ENCODE peak calls at places on chromosomes 3 and 15, in seven cellular contexts. One of them, this sample, is unnamed.

GRCh38 chr3:128492353-128493220 is at the start of gene GATA2:
- DNase-seq in uterus: peak
- DNase-seq in Peyer's patch: peak
- DNase-seq in mammary epithelial cell: no peak
- DNase-seq in RWPE2: peak
- DNase-seq in hepatocyte: peak
- DNase-seq in mesenchymal stem cell: no peak
- DNase-seq in this sample: no peak

GRCh38 chr3:82506204-82506603 is 744.8 kb upstream of the GBE1 start:
- DNase-seq in Peyer's patch: no peak
- DNase-seq in mesenchymal stem cell: no peak
- DNase-seq in mammary epithelial cell: no peak
- DNase-seq in uterus: no peak
- DNase-seq in RWPE2: no peak
- DNase-seq in hepatocyte: no peak
- DNase-seq in this sample: no peak

GRCh38 chr3:160691151-160691550 is 14.2 kb downstream of the ARL14 start:
- DNase-seq in mammary epithelial cell: no peak
- DNase-seq in RWPE2: no peak
- DNase-seq in hepatocyte: no peak
- DNase-seq in uterus: no peak
- DNase-seq in Peyer's patch: no peak
- DNase-seq in mesenchymal stem cell: no peak
- DNase-seq in this sample: no peak

GRCh38 chr15:79371581-79371980 is 60.6 kb upstream of the MINAR1 start:
- DNase-seq in hepatocyte: no peak
- DNase-seq in mesenchymal stem cell: no peak
- DNase-seq in mammary epithelial cell: no peak
- DNase-seq in uterus: no peak
- DNase-seq in RWPE2: no peak
- DNase-seq in Peyer's patch: no peak
- DNase-seq in this sample: no peak

GRCh38 chr3:136698361-136698760 is 53.8 kb downstream of the STAG1 start:
- DNase-seq in uterus: no peak
- DNase-seq in mammary epithelial cell: no peak
- DNase-seq in Peyer's patch: no peak
- DNase-seq in RWPE2: no peak
- DNase-seq in hepatocyte: no peak
- DNase-seq in mesenchymal stem cell: no peak
- DNase-seq in this sample: no peak

GRCh38 chr15:66287461-66288055 is 5.8 kb upstream of the DIS3L start:
- DNase-seq in mesenchymal stem cell: peak
- DNase-seq in Peyer's patch: no peak
- DNase-seq in RWPE2: no peak
- DNase-seq in mammary epithelial cell: peak
- DNase-seq in hepatocyte: no peak
- DNase-seq in uterus: no peak
- DNase-seq in this sample: no peak

GRCh38 chr15:51076898-51077564 is 17.7 kb downstream of the TNFAIP8L3 start:
- DNase-seq in uterus: peak
- DNase-seq in mesenchymal stem cell: peak
- DNase-seq in hepatocyte: no peak
- DNase-seq in Peyer's patch: no peak
- DNase-seq in mammary epithelial cell: no peak
- DNase-seq in RWPE2: no peak
- DNase-seq in this sample: peak

GRCh38 chr15:80151576-80151975 is 1.2 kb upstream of the FAH start:
- DNase-seq in uterus: no peak
- DNase-seq in mesenchymal stem cell: no peak
- DNase-seq in RWPE2: no peak
- DNase-seq in Peyer's patch: no peak
- DNase-seq in mammary epithelial cell: no peak
- DNase-seq in hepatocyte: no peak
- DNase-seq in this sample: no peak

GRCh38 chr3:163561151-163561550 is 1517.1 kb downstream of the SI start:
- DNase-seq in uterus: no peak
- DNase-seq in hepatocyte: no peak
- DNase-seq in Peyer's patch: no peak
- DNase-seq in mesenchymal stem cell: no peak
- DNase-seq in mammary epithelial cell: no peak
- DNase-seq in RWPE2: no peak
- DNase-seq in this sample: no peak

GRCh38 chr3:106332884-106333283 is 464.1 kb upstream of the CBLB start:
- DNase-seq in mammary epithelial cell: peak
- DNase-seq in RWPE2: no peak
- DNase-seq in uterus: no peak
- DNase-seq in mesenchymal stem cell: no peak
- DNase-seq in hepatocyte: no peak
- DNase-seq in Peyer's patch: no peak
- DNase-seq in this sample: no peak

GRCh38 chr15:42079401-42079908 is 14.9 kb downstream of the PLA2G4D start:
- DNase-seq in RWPE2: peak
- DNase-seq in mammary epithelial cell: no peak
- DNase-seq in Peyer's patch: no peak
- DNase-seq in uterus: no peak
- DNase-seq in mesenchymal stem cell: no peak
- DNase-seq in hepatocyte: no peak
- DNase-seq in this sample: no peak

GRCh38 chr3:114362815-114363214 is 69.0 kb downstream of the TIGIT start:
- DNase-seq in RWPE2: no peak
- DNase-seq in uterus: no peak
- DNase-seq in Peyer's patch: no peak
- DNase-seq in mammary epithelial cell: peak
- DNase-seq in hepatocyte: peak
- DNase-seq in mesenchymal stem cell: peak
- DNase-seq in this sample: no peak

GRCh38 chr15:98221144-98221543 is 260.6 kb downstream of the ARRDC4 start:
- DNase-seq in mesenchymal stem cell: no peak
- DNase-seq in hepatocyte: no peak
- DNase-seq in uterus: no peak
- DNase-seq in RWPE2: no peak
- DNase-seq in mammary epithelial cell: peak
- DNase-seq in Peyer's patch: no peak
- DNase-seq in this sample: no peak

GRCh38 chr3:104031598-104031997 is 1335.1 kb upstream of the ALCAM start:
- DNase-seq in hepatocyte: no peak
- DNase-seq in uterus: no peak
- DNase-seq in RWPE2: no peak
- DNase-seq in Peyer's patch: no peak
- DNase-seq in mesenchymal stem cell: no peak
- DNase-seq in mammary epithelial cell: no peak
- DNase-seq in this sample: no peak
- H3K4me3 ChIP-seq in hepatocyte: no peak
- H3K4me3 ChIP-seq in uterus: no peak
- H3K4me3 ChIP-seq in RWPE2: no peak
- H3K4me3 ChIP-seq in Peyer's patch: no peak
- H3K4me3 ChIP-seq in mesenchymal stem cell: no peak
- H3K4me3 ChIP-seq in mammary epithelial cell: no peak
- H3K4me3 ChIP-seq in this sample: no peak

GRCh38 chr3:158167737-158168469 is 58.0 kb downstream of the RSRC1 start:
- DNase-seq in RWPE2: no peak
- DNase-seq in mesenchymal stem cell: peak
- DNase-seq in Peyer's patch: no peak
- DNase-seq in hepatocyte: peak
- DNase-seq in mammary epithelial cell: peak
- DNase-seq in uterus: no peak
- DNase-seq in this sample: no peak
- H3K4me3 ChIP-seq in RWPE2: no peak
- H3K4me3 ChIP-seq in mesenchymal stem cell: no peak
- H3K4me3 ChIP-seq in Peyer's patch: no peak
- H3K4me3 ChIP-seq in hepatocyte: no peak
- H3K4me3 ChIP-seq in mammary epithelial cell: no peak
- H3K4me3 ChIP-seq in uterus: no peak
- H3K4me3 ChIP-seq in this sample: no peak

GRCh38 chr3:71751602-71752001 is 2.1 kb upstream of the GPR27 start:
- DNase-seq in mammary epithelial cell: no peak
- DNase-seq in uterus: no peak
- DNase-seq in hepatocyte: no peak
- DNase-seq in RWPE2: no peak
- DNase-seq in mesenchymal stem cell: no peak
- DNase-seq in Peyer's patch: no peak
- DNase-seq in this sample: no peak

GRCh38 chr3:71759401-71759800 is 5.7 kb downstream of the GPR27 start:
- DNase-seq in uterus: no peak
- DNase-seq in mesenchymal stem cell: no peak
- DNase-seq in hepatocyte: no peak
- DNase-seq in RWPE2: no peak
- DNase-seq in mammary epithelial cell: no peak
- DNase-seq in Peyer's patch: no peak
- DNase-seq in this sample: no peak

GRCh38 chr3:71754610-71755253 is 1.1 kb downstream of the GPR27 start:
- DNase-seq in RWPE2: no peak
- DNase-seq in mammary epithelial cell: no peak
- DNase-seq in mesenchymal stem cell: no peak
- DNase-seq in uterus: no peak
- DNase-seq in hepatocyte: no peak
- DNase-seq in Peyer's patch: no peak
- DNase-seq in this sample: no peak

GRCh38 chr3:71752911-71753715 is 542 bp upstream of the GPR27 start:
- DNase-seq in Peyer's patch: no peak
- DNase-seq in uterus: no peak
- DNase-seq in hepatocyte: no peak
- DNase-seq in mammary epithelial cell: no peak
- DNase-seq in mesenchymal stem cell: no peak
- DNase-seq in RWPE2: no peak
- DNase-seq in this sample: no peak

GRCh38 chr3:71753716-71754609 is at the start of gene GPR27:
- DNase-seq in RWPE2: no peak
- DNase-seq in uterus: peak
- DNase-seq in mammary epithelial cell: peak
- DNase-seq in hepatocyte: peak
- DNase-seq in Peyer's patch: no peak
- DNase-seq in mesenchymal stem cell: peak
- DNase-seq in this sample: no peak
- H3K4me3 ChIP-seq in RWPE2: peak
- H3K4me3 ChIP-seq in uterus: peak
- H3K4me3 ChIP-seq in mammary epithelial cell: peak
- H3K4me3 ChIP-seq in hepatocyte: peak
- H3K4me3 ChIP-seq in Peyer's patch: peak
- H3K4me3 ChIP-seq in mesenchymal stem cell: peak
- H3K4me3 ChIP-seq in this sample: no peak

GRCh38 chr3:53072653-53073552 is 27.0 kb upstream of the SFMBT1 start:
- DNase-seq in RWPE2: no peak
- DNase-seq in mesenchymal stem cell: peak
- DNase-seq in mammary epithelial cell: peak
- DNase-seq in hepatocyte: peak
- DNase-seq in Peyer's patch: peak
- DNase-seq in uterus: peak
- DNase-seq in this sample: peak

GRCh38 chr3:53074366-53074696 is 28.5 kb upstream of the SFMBT1 start:
- DNase-seq in Peyer's patch: no peak
- DNase-seq in uterus: no peak
- DNase-seq in mesenchymal stem cell: no peak
- DNase-seq in mammary epithelial cell: no peak
- DNase-seq in hepatocyte: no peak
- DNase-seq in RWPE2: no peak
- DNase-seq in this sample: no peak

GRCh38 chr3:53073553-53074365 is 27.9 kb upstream of the SFMBT1 start:
- DNase-seq in Peyer's patch: no peak
- DNase-seq in uterus: no peak
- DNase-seq in mammary epithelial cell: no peak
- DNase-seq in mesenchymal stem cell: no peak
- DNase-seq in RWPE2: no peak
- DNase-seq in hepatocyte: no peak
- DNase-seq in this sample: no peak

GRCh38 chr3:53069422-53070068 is 23.7 kb upstream of the SFMBT1 start:
- DNase-seq in uterus: no peak
- DNase-seq in mammary epithelial cell: no peak
- DNase-seq in RWPE2: no peak
- DNase-seq in hepatocyte: no peak
- DNase-seq in Peyer's patch: no peak
- DNase-seq in mesenchymal stem cell: peak
- DNase-seq in this sample: no peak

DNA sequence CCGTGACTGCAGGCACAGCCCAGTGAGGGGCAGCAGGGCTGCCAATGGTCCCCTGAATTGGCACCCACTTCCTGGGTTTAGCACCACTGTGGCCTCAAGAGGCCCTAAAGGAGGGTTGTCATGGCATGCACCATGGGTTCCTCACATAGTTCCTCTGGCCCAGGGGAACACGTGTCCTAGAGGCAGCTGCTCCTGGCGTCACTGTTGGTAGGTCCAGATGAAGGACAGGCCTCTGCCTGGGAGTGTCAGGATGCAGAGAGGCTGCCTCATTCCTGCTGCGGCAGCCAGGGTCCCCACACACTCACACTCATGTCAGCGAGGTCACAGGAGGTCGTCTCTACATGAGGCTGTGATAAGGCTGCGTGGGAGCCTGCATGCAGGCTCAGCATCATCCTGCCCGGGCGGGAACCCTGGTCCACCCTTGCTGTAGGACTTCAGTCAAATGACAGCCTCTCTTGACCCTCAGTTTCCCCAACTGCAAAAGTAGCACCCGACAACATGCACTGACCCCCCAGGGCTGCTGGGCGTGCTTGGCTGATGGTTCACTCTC is 26.1 kb upstream of the SFMBT1 start:
- DNase-seq in RWPE2: no peak
- DNase-seq in mammary epithelial cell: no peak
- DNase-seq in Peyer's patch: no peak
- DNase-seq in hepatocyte: no peak
- DNase-seq in uterus: no peak
- DNase-seq in mesenchymal stem cell: no peak
- DNase-seq in this sample: no peak
- H3K4me3 ChIP-seq in RWPE2: no peak
- H3K4me3 ChIP-seq in mammary epithelial cell: no peak
- H3K4me3 ChIP-seq in Peyer's patch: no peak
- H3K4me3 ChIP-seq in hepatocyte: no peak
- H3K4me3 ChIP-seq in uterus: peak
- H3K4me3 ChIP-seq in mesenchymal stem cell: no peak
- H3K4me3 ChIP-seq in this sample: no peak

GRCh38 chr3:4504340-4505261 is 11.5 kb downstream of the ITPR1 start:
- DNase-seq in uterus: peak
- DNase-seq in Peyer's patch: no peak
- DNase-seq in RWPE2: no peak
- DNase-seq in mesenchymal stem cell: peak
- DNase-seq in hepatocyte: no peak
- DNase-seq in mammary epithelial cell: peak
- DNase-seq in this sample: no peak
- H3K4me3 ChIP-seq in uterus: peak
- H3K4me3 ChIP-seq in Peyer's patch: peak
- H3K4me3 ChIP-seq in RWPE2: no peak
- H3K4me3 ChIP-seq in mesenchymal stem cell: no peak
- H3K4me3 ChIP-seq in hepatocyte: no peak
- H3K4me3 ChIP-seq in mammary epithelial cell: no peak
- H3K4me3 ChIP-seq in this sample: peak

GRCh38 chr3:110413807-110414748 is 657.5 kb upstream of the NECTIN3 start:
- DNase-seq in Peyer's patch: no peak
- DNase-seq in uterus: no peak
- DNase-seq in mesenchymal stem cell: peak
- DNase-seq in hepatocyte: no peak
- DNase-seq in mammary epithelial cell: peak
- DNase-seq in RWPE2: no peak
- DNase-seq in this sample: no peak
- H3K4me3 ChIP-seq in Peyer's patch: no peak
- H3K4me3 ChIP-seq in uterus: no peak
- H3K4me3 ChIP-seq in mesenchymal stem cell: no peak
- H3K4me3 ChIP-seq in hepatocyte: no peak
- H3K4me3 ChIP-seq in mammary epithelial cell: no peak
- H3K4me3 ChIP-seq in RWPE2: no peak
- H3K4me3 ChIP-seq in this sample: no peak